ENCODE peak calls at places on chromosomes 1 and 21, in ten cellular contexts. One of them, this sample, is unnamed.

GRCh38 chr21:33378081-33378480 is 25.1 kb upstream of the IFNGR2 start:
- DNase-seq in ELR: no peak
- DNase-seq in nephron progenitor cell: no peak
- DNase-seq in Right ventricle myocardium inferior: no peak
- DNase-seq in AG09319: no peak
- DNase-seq in HCT116: no peak
- DNase-seq in AG08396: no peak
- DNase-seq in prostate gland: no peak
- DNase-seq in hepatic stellate cell: no peak
- DNase-seq in effector memory CD8-positive, alpha-beta T cell: no peak
- DNase-seq in this sample: no peak

GRCh38 chr21:38797470-38797869 is 8.3 kb upstream of the ETS2 start:
- DNase-seq in hepatic stellate cell: no peak
- DNase-seq in AG08396: no peak
- DNase-seq in nephron progenitor cell: no peak
- DNase-seq in ELR: peak
- DNase-seq in Right ventricle myocardium inferior: no peak
- DNase-seq in HCT116: peak
- DNase-seq in AG09319: no peak
- DNase-seq in effector memory CD8-positive, alpha-beta T cell: no peak
- DNase-seq in prostate gland: no peak
- DNase-seq in this sample: no peak

GRCh38 chr1:186617860-186618780 is 62.1 kb downstream of the PTGS2 start:
- DNase-seq in Right ventricle myocardium inferior: peak
- DNase-seq in effector memory CD8-positive, alpha-beta T cell: no peak
- DNase-seq in HCT116: no peak
- DNase-seq in hepatic stellate cell: no peak
- DNase-seq in prostate gland: no peak
- DNase-seq in AG08396: no peak
- DNase-seq in nephron progenitor cell: no peak
- DNase-seq in ELR: peak
- DNase-seq in AG09319: no peak
- DNase-seq in this sample: no peak

GRCh38 chr1:63877021-63877767 is 103.4 kb downstream of the ROR1 start:
- DNase-seq in prostate gland: no peak
- DNase-seq in Right ventricle myocardium inferior: no peak
- DNase-seq in ELR: no peak
- DNase-seq in AG08396: no peak
- DNase-seq in AG09319: no peak
- DNase-seq in effector memory CD8-positive, alpha-beta T cell: no peak
- DNase-seq in hepatic stellate cell: no peak
- DNase-seq in nephron progenitor cell: no peak
- DNase-seq in HCT116: no peak
- DNase-seq in this sample: no peak

GRCh38 chr1:156963621-156964020 is 43.2 kb downstream of the LRRC71 start:
- DNase-seq in nephron progenitor cell: no peak
- DNase-seq in AG08396: no peak
- DNase-seq in ELR: no peak
- DNase-seq in effector memory CD8-positive, alpha-beta T cell: no peak
- DNase-seq in prostate gland: no peak
- DNase-seq in Right ventricle myocardium inferior: no peak
- DNase-seq in HCT116: no peak
- DNase-seq in AG09319: no peak
- DNase-seq in hepatic stellate cell: no peak
- DNase-seq in this sample: no peak

GRCh38 chr21:31731802-31732537 is at the start of gene SCAF4:
- DNase-seq in ELR: peak
- DNase-seq in nephron progenitor cell: peak
- DNase-seq in effector memory CD8-positive, alpha-beta T cell: peak
- DNase-seq in Right ventricle myocardium inferior: peak
- DNase-seq in prostate gland: peak
- DNase-seq in AG08396: peak
- DNase-seq in AG09319: peak
- DNase-seq in hepatic stellate cell: peak
- DNase-seq in HCT116: peak
- DNase-seq in this sample: peak

GRCh38 chr21:34762761-34763160 is 94.0 kb downstream of the CLIC6 start:
- DNase-seq in HCT116: no peak
- DNase-seq in Right ventricle myocardium inferior: no peak
- DNase-seq in prostate gland: no peak
- DNase-seq in AG08396: peak
- DNase-seq in nephron progenitor cell: no peak
- DNase-seq in AG09319: no peak
- DNase-seq in ELR: peak
- DNase-seq in hepatic stellate cell: peak
- DNase-seq in effector memory CD8-positive, alpha-beta T cell: no peak
- DNase-seq in this sample: peak

GRCh38 chr1:203536981-203537455 is 43.1 kb downstream of the OPTC start:
- DNase-seq in AG09319: no peak
- DNase-seq in Right ventricle myocardium inferior: no peak
- DNase-seq in effector memory CD8-positive, alpha-beta T cell: no peak
- DNase-seq in AG08396: peak
- DNase-seq in nephron progenitor cell: no peak
- DNase-seq in ELR: peak
- DNase-seq in hepatic stellate cell: no peak
- DNase-seq in prostate gland: no peak
- DNase-seq in HCT116: no peak
- DNase-seq in this sample: peak

GRCh38 chr1:91997607-91998195 is 32.1 kb upstream of the EPHX4 start:
- DNase-seq in AG08396: peak
- DNase-seq in prostate gland: peak
- DNase-seq in ELR: peak
- DNase-seq in nephron progenitor cell: peak
- DNase-seq in effector memory CD8-positive, alpha-beta T cell: peak
- DNase-seq in hepatic stellate cell: peak
- DNase-seq in HCT116: peak
- DNase-seq in Right ventricle myocardium inferior: no peak
- DNase-seq in AG09319: peak
- DNase-seq in this sample: peak

GRCh38 chr21:34909492-34910292 is 139.4 kb downstream of the RUNX1 start:
- DNase-seq in effector memory CD8-positive, alpha-beta T cell: no peak
- DNase-seq in nephron progenitor cell: no peak
- DNase-seq in HCT116: no peak
- DNase-seq in AG09319: no peak
- DNase-seq in Right ventricle myocardium inferior: no peak
- DNase-seq in prostate gland: no peak
- DNase-seq in hepatic stellate cell: no peak
- DNase-seq in ELR: no peak
- DNase-seq in AG08396: no peak
- DNase-seq in this sample: no peak

GRCh38 chr21:28959367-28960099 is 33.1 kb downstream of the LTN1 start:
- DNase-seq in AG09319: no peak
- DNase-seq in HCT116: no peak
- DNase-seq in prostate gland: no peak
- DNase-seq in Right ventricle myocardium inferior: no peak
- DNase-seq in nephron progenitor cell: no peak
- DNase-seq in ELR: peak
- DNase-seq in hepatic stellate cell: peak
- DNase-seq in effector memory CD8-positive, alpha-beta T cell: no peak
- DNase-seq in AG08396: peak
- DNase-seq in this sample: peak

GRCh38 chr1:15180189-15180588 is 26.6 kb downstream of the TMEM51 start:
- DNase-seq in AG08396: no peak
- DNase-seq in ELR: no peak
- DNase-seq in effector memory CD8-positive, alpha-beta T cell: no peak
- DNase-seq in Right ventricle myocardium inferior: no peak
- DNase-seq in AG09319: no peak
- DNase-seq in nephron progenitor cell: no peak
- DNase-seq in prostate gland: no peak
- DNase-seq in hepatic stellate cell: no peak
- DNase-seq in HCT116: no peak
- DNase-seq in this sample: no peak

GRCh38 chr1:234915923-234916675 is 212.5 kb downstream of the TOMM20 start:
- DNase-seq in AG09319: no peak
- DNase-seq in effector memory CD8-positive, alpha-beta T cell: no peak
- DNase-seq in HCT116: no peak
- DNase-seq in prostate gland: peak
- DNase-seq in hepatic stellate cell: no peak
- DNase-seq in Right ventricle myocardium inferior: no peak
- DNase-seq in AG08396: no peak
- DNase-seq in nephron progenitor cell: no peak
- DNase-seq in ELR: no peak
- DNase-seq in this sample: no peak

GRCh38 chr1:47514229-47514628 is 76.4 kb downstream of the FOXD2 start:
- DNase-seq in ELR: no peak
- DNase-seq in hepatic stellate cell: no peak
- DNase-seq in AG09319: no peak
- DNase-seq in Right ventricle myocardium inferior: no peak
- DNase-seq in HCT116: no peak
- DNase-seq in effector memory CD8-positive, alpha-beta T cell: no peak
- DNase-seq in nephron progenitor cell: no peak
- DNase-seq in AG08396: no peak
- DNase-seq in prostate gland: no peak
- DNase-seq in this sample: no peak

This sample was measured in AG04450.